ENCODE peak calls at places on chromosomes 5 and 9, in eight cellular contexts. N is HEK293T, H is HS-5, U is epithelial cell of esophagus, I is choroid plexus epithelial cell, Y is heart right ventricle, E is HS-27A, R is foreskin fibroblast. V is an unnamed sample.
A peak's percentile ranks its signal among the peaks of the same experiment; 100 is the strongest.

GRCh38 chr5:62786099-62786498 is 207.5 kb downstream of the LRRC70 start:
- DNase-seq in I (no peak), R (no peak), H (no peak), E (no peak), Y (no peak), U (no peak), N (no peak), V (no peak)

GRCh38 chr9:123929177-123929869 is 603 bp downstream of the DENND1A start:
- DNase-seq in Y (no peak), H (no peak), E (no peak), N (no peak), R (peak; percentile 33), U (no peak), I (no peak), V (no peak)

GRCh38 chr5:179380211-179381035 is 35.2 kb upstream of the ADAMTS2 start:
- DNase-seq in Y (no peak), U (no peak), E (no peak), H (no peak), I (no peak), N (no peak), R (no peak), V (no peak)

GRCh38 chr5:180071418-180072255 is at the start of gene RNF130:
- DNase-seq in Y (peak; percentile 96), I (peak; percentile 94), R (peak; percentile 98), E (peak; percentile 51), H (peak; percentile 63), U (peak; percentile 91), N (peak; percentile 96), V (no peak)

GRCh38 chr9:21605489-21605931 is 123.4 kb upstream of the IFNE start:
- DNase-seq in H (no peak), Y (no peak), N (no peak), E (no peak), U (no peak), R (peak; percentile 65), I (peak; percentile 86), V (no peak)

GRCh38 chr9:33164138-33164809 is 2.9 kb downstream of the B4GALT1 start:
- DNase-seq in E (no peak), H (no peak), Y (no peak), R (no peak), U (no peak), N (no peak), I (peak; percentile 35), V (no peak)

GRCh38 chr5:179269781-179270543 is 75.3 kb downstream of the ADAMTS2 start:
- DNase-seq in I (no peak), U (no peak), Y (no peak), H (no peak), N (no peak), E (no peak), R (peak; percentile 85), V (no peak)

GRCh38 chr9:111957856-111958631 is 61.4 kb downstream of the UGCG start:
- DNase-seq in R (peak; percentile 95), E (peak; percentile 92), H (peak; percentile 99), Y (no peak), N (no peak), U (peak; percentile 97), I (peak; percentile 97), V (peak; percentile 77)

GRCh38 chr5:65108786-65109743 is 340.3 kb downstream of the CWC27 start:
- DNase-seq in Y (no peak), H (peak; percentile 40), R (peak; percentile 61), U (peak; percentile 47), N (no peak), I (peak; percentile 12), E (no peak), V (no peak)

GRCh38 chr5:435961-436640 is 6.9 kb upstream of the EXOC3 start:
- DNase-seq in I (peak; percentile 47), U (peak; percentile 36), N (no peak), R (peak; percentile 64), Y (no peak), H (no peak), E (no peak), V (no peak)

GRCh38 chr9:113210815-113211214 is 10.3 kb downstream of the FKBP15 start:
- DNase-seq in Y (no peak), U (no peak), I (no peak), H (no peak), E (no peak), R (no peak), N (no peak), V (no peak)

GRCh38 chr9:113985968-113986585 is 92.0 kb downstream of the AMBP start:
- DNase-seq in U (peak; percentile 11), Y (no peak), N (no peak), I (peak; percentile 52), R (peak; percentile 36), E (no peak), H (no peak), V (no peak)

GRCh38 chr5:133718457-133718856 is 106.1 kb upstream of the FSTL4 start:
- DNase-seq in R (no peak), E (no peak), N (no peak), U (no peak), H (no peak), Y (no peak), I (no peak), V (no peak)

GRCh38 chr9:126395439-126396212 is 69.0 kb downstream of the MVB12B start:
- DNase-seq in R (peak; percentile 78), U (peak; percentile 87), I (peak; percentile 79), E (peak; percentile 12), N (no peak), Y (no peak), H (peak; percentile 33), V (no peak)

GRCh38 chr9:33452828-33453271 is 5.5 kb upstream of the AQP3 start:
- DNase-seq in N (peak; percentile 75), I (peak; percentile 91), U (peak; percentile 98), H (no peak), Y (no peak), E (peak; percentile 83), R (peak; percentile 87), V (no peak)

GRCh38 chr9:26261503-26262330 is 583.5 kb upstream of the TUSC1 start:
- DNase-seq in E (peak; percentile 74), R (peak; percentile 72), U (peak; percentile 71), H (peak; percentile 91), Y (no peak), N (no peak), I (peak; percentile 31), V (no peak)

GRCh38 chr9:8489845-8490244 is 690.3 kb upstream of the DMAC1 start:
- DNase-seq in I (no peak), R (peak; percentile 29), Y (no peak), U (peak; percentile 39), H (no peak), E (no peak), N (no peak), V (no peak)

GRCh38 chr9:129121483-129121882 is 10.3 kb downstream of the PTPA start:
- DNase-seq in U (no peak), Y (no peak), E (no peak), H (no peak), R (peak; percentile 72), I (no peak), N (no peak), V (no peak)

GRCh38 chr9:16257604-16258003 is 612.9 kb downstream of the BNC2 start:
- DNase-seq in E (no peak), I (peak; percentile 57), H (no peak), U (peak; percentile 21), N (no peak), Y (no peak), R (peak; percentile 44), V (no peak)

GRCh38 chr9:78054180-78054579 is 22.6 kb upstream of the GNAQ start:
- DNase-seq in N (no peak), Y (no peak), R (no peak), H (no peak), E (no peak), I (no peak), U (peak; percentile 57), V (no peak)

GRCh38 chr5:173878224-173878967 is 9.8 kb upstream of the CPEB4 start:
- DNase-seq in H (no peak), N (no peak), I (no peak), Y (peak; percentile 45), R (no peak), E (no peak), U (no peak), V (no peak)

GRCh38 chr9:6184749-6185645 is 30.6 kb upstream of the IL33 start:
- DNase-seq in I (peak; percentile 39), Y (no peak), E (no peak), N (no peak), H (no peak), R (peak; percentile 2), U (peak; percentile 17), V (no peak)

GRCh38 chr5:128376577-128376976 is 161.5 kb downstream of the FBN2 start:
- DNase-seq in U (no peak), E (no peak), R (peak; percentile 4), N (no peak), I (no peak), Y (no peak), H (no peak), V (no peak)

GRCh38 chr5:76595755-76596481 is 27.3 kb downstream of the F2RL2 start:
- DNase-seq in R (no peak), I (no peak), N (no peak), Y (no peak), E (no peak), U (no peak), H (no peak), V (no peak)

GRCh38 chr5:36452394-36453100 is 150.8 kb upstream of the RANBP3L start:
- DNase-seq in N (no peak), Y (no peak), U (peak; percentile 97), R (peak; percentile 11), E (no peak), I (no peak), H (no peak), V (no peak)

GRCh38 chr9:130687615-130688014 is 6.0 kb upstream of the EXOSC2 start:
- DNase-seq in R (no peak), U (no peak), N (no peak), H (no peak), E (no peak), I (no peak), Y (no peak), V (no peak)

GRCh38 chr9:109379513-109379912 is 58.7 kb upstream of the EPB41L4B start:
- DNase-seq in U (no peak), R (no peak), N (no peak), H (no peak), I (no peak), E (no peak), Y (no peak), V (no peak)

GRCh38 chr5:107303581-107303980 is 367.2 kb downstream of the EFNA5 start:
- DNase-seq in N (no peak), R (no peak), I (no peak), E (no peak), Y (no peak), U (no peak), H (no peak), V (no peak)

GRCh38 chr9:37820142-37820541 is 19.5 kb downstream of the DCAF10 start:
- DNase-seq in H (no peak), R (no peak), E (no peak), N (no peak), U (no peak), Y (no peak), I (no peak), V (no peak)

GRCh38 chr5:10077721-10078551 is 171.8 kb downstream of the ATPSCKMT start:
- DNase-seq in H (peak; percentile 49), E (no peak), I (no peak), R (peak; percentile 88), Y (no peak), N (no peak), U (no peak), V (no peak)

GRCh38 chr5:128671861-128672414 is 133.9 kb upstream of the FBN2 start:
- DNase-seq in U (no peak), I (no peak), H (no peak), E (no peak), Y (no peak), N (no peak), R (peak; percentile 56), V (no peak)

GRCh38 chr5:94217216-94217615 is 401.2 kb downstream of the KIAA0825 start:
- DNase-seq in H (no peak), E (no peak), R (peak; percentile 12), Y (no peak), U (no peak), I (no peak), N (no peak), V (no peak)

GRCh38 chr5:5617024-5617423 is 194.5 kb downstream of the ICE1 start:
- DNase-seq in U (no peak), N (no peak), E (no peak), I (no peak), Y (no peak), H (no peak), R (no peak), V (no peak)

GRCh38 chr5:173581408-173582197 is 34.8 kb downstream of the BOD1 start:
- DNase-seq in N (peak; percentile 74), Y (peak; percentile 45), I (peak; percentile 48), U (peak; percentile 34), H (no peak), R (peak; percentile 56), E (no peak), V (no peak)

V was measured in Panc1.